ENCODE peak calls at places on chromosome 2, in ten cellular contexts. One of them, this sample, is unnamed.

GRCh38 chr2:33406622-33407021 is 69.8 kb upstream of the RASGRP3 start:
- DNase-seq in BE2C: no peak
- DNase-seq in Karpas-422: no peak
- DNase-seq in neuronal stem cell: no peak
- DNase-seq in cardiac muscle cell: no peak
- DNase-seq in mesendoderm: no peak
- DNase-seq in upper lobe of right lung: no peak
- DNase-seq in OCI-LY7: no peak
- DNase-seq in neural progenitor cell: no peak
- DNase-seq in left ventricle myocardium inferior: no peak
- DNase-seq in this sample: no peak

GRCh38 chr2:128385365-128385764 is 66.7 kb upstream of the HS6ST1 start:
- DNase-seq in BE2C: no peak
- DNase-seq in upper lobe of right lung: no peak
- DNase-seq in Karpas-422: no peak
- DNase-seq in left ventricle myocardium inferior: no peak
- DNase-seq in OCI-LY7: no peak
- DNase-seq in neuronal stem cell: no peak
- DNase-seq in cardiac muscle cell: no peak
- DNase-seq in mesendoderm: no peak
- DNase-seq in neural progenitor cell: no peak
- DNase-seq in this sample: no peak

GRCh38 chr2:221060335-221060734 is 511.8 kb downstream of the EPHA4 start:
- DNase-seq in mesendoderm: no peak
- DNase-seq in upper lobe of right lung: no peak
- DNase-seq in Karpas-422: no peak
- DNase-seq in neuronal stem cell: no peak
- DNase-seq in BE2C: no peak
- DNase-seq in neural progenitor cell: no peak
- DNase-seq in OCI-LY7: no peak
- DNase-seq in cardiac muscle cell: no peak
- DNase-seq in left ventricle myocardium inferior: no peak
- DNase-seq in this sample: no peak

GRCh38 chr2:12663306-12664037 is 53.3 kb upstream of the TRIB2 start:
- DNase-seq in mesendoderm: no peak
- DNase-seq in upper lobe of right lung: no peak
- DNase-seq in neural progenitor cell: no peak
- DNase-seq in left ventricle myocardium inferior: peak; percentile 23
- DNase-seq in OCI-LY7: no peak
- DNase-seq in cardiac muscle cell: no peak
- DNase-seq in BE2C: no peak
- DNase-seq in Karpas-422: no peak
- DNase-seq in neuronal stem cell: no peak
- DNase-seq in this sample: no peak

GRCh38 chr2:79511320-79511951 is 1.4 kb upstream of the CTNNA2 start:
- DNase-seq in OCI-LY7: peak; percentile 2
- DNase-seq in mesendoderm: peak; percentile 88
- DNase-seq in left ventricle myocardium inferior: no peak
- DNase-seq in upper lobe of right lung: no peak
- DNase-seq in neural progenitor cell: peak; percentile 93
- DNase-seq in neuronal stem cell: peak; percentile 87
- DNase-seq in cardiac muscle cell: peak; percentile 43
- DNase-seq in BE2C: no peak
- DNase-seq in Karpas-422: peak; percentile 58
- DNase-seq in this sample: peak; percentile 22

GRCh38 chr2:202870431-202871160 is 970 bp downstream of the ICA1L start:
- DNase-seq in upper lobe of right lung: peak; percentile 78
- DNase-seq in cardiac muscle cell: peak; percentile 60
- DNase-seq in neural progenitor cell: peak; percentile 61
- DNase-seq in mesendoderm: peak; percentile 90
- DNase-seq in BE2C: peak; percentile 73
- DNase-seq in neuronal stem cell: peak; percentile 35
- DNase-seq in Karpas-422: peak; percentile 91
- DNase-seq in OCI-LY7: peak; percentile 78
- DNase-seq in left ventricle myocardium inferior: peak; percentile 51
- DNase-seq in this sample: peak; percentile 90

GRCh38 chr2:161351678-161352077 is 43.5 kb downstream of the PSMD14 start:
- DNase-seq in Karpas-422: no peak
- DNase-seq in cardiac muscle cell: no peak
- DNase-seq in upper lobe of right lung: no peak
- DNase-seq in mesendoderm: no peak
- DNase-seq in BE2C: no peak
- DNase-seq in left ventricle myocardium inferior: no peak
- DNase-seq in neuronal stem cell: no peak
- DNase-seq in neural progenitor cell: no peak
- DNase-seq in OCI-LY7: no peak
- DNase-seq in this sample: no peak

GRCh38 chr2:194464964-194465638 is 1191.9 kb upstream of the SLC39A10 start:
- DNase-seq in Karpas-422: no peak
- DNase-seq in left ventricle myocardium inferior: no peak
- DNase-seq in BE2C: no peak
- DNase-seq in upper lobe of right lung: no peak
- DNase-seq in mesendoderm: peak; percentile 1
- DNase-seq in cardiac muscle cell: no peak
- DNase-seq in OCI-LY7: no peak
- DNase-seq in neural progenitor cell: no peak
- DNase-seq in neuronal stem cell: no peak
- DNase-seq in this sample: no peak

GRCh38 chr2:5076599-5076998 is 615.6 kb upstream of the SOX11 start:
- DNase-seq in cardiac muscle cell: no peak
- DNase-seq in Karpas-422: no peak
- DNase-seq in OCI-LY7: no peak
- DNase-seq in neural progenitor cell: peak; percentile 16
- DNase-seq in upper lobe of right lung: no peak
- DNase-seq in BE2C: no peak
- DNase-seq in neuronal stem cell: no peak
- DNase-seq in mesendoderm: peak; percentile 86
- DNase-seq in left ventricle myocardium inferior: no peak
- DNase-seq in this sample: peak; percentile 34

GRCh38 chr2:27378096-27378808 is 2.3 kb downstream of the ZNF513 start:
- DNase-seq in neuronal stem cell: no peak
- DNase-seq in BE2C: no peak
- DNase-seq in Karpas-422: no peak
- DNase-seq in mesendoderm: no peak
- DNase-seq in OCI-LY7: no peak
- DNase-seq in left ventricle myocardium inferior: no peak
- DNase-seq in neural progenitor cell: peak; percentile 17
- DNase-seq in upper lobe of right lung: peak; percentile 69
- DNase-seq in cardiac muscle cell: peak; percentile 21
- DNase-seq in this sample: peak; percentile 56

GRCh38 chr2:27379840-27380625 is 501 bp downstream of the ZNF513 start:
- DNase-seq in OCI-LY7: peak; percentile 40
- DNase-seq in left ventricle myocardium inferior: peak; percentile 70
- DNase-seq in Karpas-422: no peak
- DNase-seq in neural progenitor cell: no peak
- DNase-seq in BE2C: no peak
- DNase-seq in cardiac muscle cell: peak; percentile 33
- DNase-seq in upper lobe of right lung: peak; percentile 89
- DNase-seq in mesendoderm: peak; percentile 69
- DNase-seq in neuronal stem cell: peak; percentile 71
- DNase-seq in this sample: no peak

GRCh38 chr2:27377618-27378095 is 2.9 kb downstream of the ZNF513 start:
- DNase-seq in cardiac muscle cell: no peak
- DNase-seq in OCI-LY7: no peak
- DNase-seq in upper lobe of right lung: no peak
- DNase-seq in BE2C: no peak
- DNase-seq in Karpas-422: no peak
- DNase-seq in mesendoderm: no peak
- DNase-seq in neural progenitor cell: no peak
- DNase-seq in neuronal stem cell: no peak
- DNase-seq in left ventricle myocardium inferior: no peak
- DNase-seq in this sample: no peak

GRCh38 chr2:27379383-27379839 is 1.1 kb downstream of the ZNF513 start:
- DNase-seq in neuronal stem cell: no peak
- DNase-seq in cardiac muscle cell: no peak
- DNase-seq in mesendoderm: no peak
- DNase-seq in upper lobe of right lung: no peak
- DNase-seq in left ventricle myocardium inferior: no peak
- DNase-seq in Karpas-422: no peak
- DNase-seq in neural progenitor cell: no peak
- DNase-seq in OCI-LY7: no peak
- DNase-seq in BE2C: no peak
- DNase-seq in this sample: no peak

DNA sequence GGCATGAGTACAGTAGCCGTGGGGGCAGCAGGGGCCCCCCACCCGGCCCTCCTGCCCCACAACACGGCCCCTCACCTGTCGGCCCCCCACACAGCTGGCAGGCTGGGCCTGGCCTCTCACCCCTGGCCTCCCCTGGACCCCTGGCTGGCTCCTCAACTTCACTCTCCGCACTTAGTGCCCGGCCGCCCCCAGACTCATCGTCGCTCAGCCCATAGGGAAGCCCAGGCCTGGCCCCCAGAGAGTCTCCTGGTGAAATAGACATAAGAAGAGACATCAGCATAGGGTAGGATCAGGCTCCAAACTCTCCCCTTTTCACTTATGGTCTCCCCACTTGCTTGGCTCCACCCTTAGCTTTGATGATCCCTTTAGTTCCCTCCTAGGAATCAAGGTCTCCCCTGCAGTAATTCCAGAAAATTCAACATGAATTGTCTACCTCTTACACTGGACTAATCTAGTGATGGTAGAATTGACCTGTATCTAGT is 1.7 kb downstream of the ZNF513 start:
- DNase-seq in Karpas-422: no peak
- DNase-seq in cardiac muscle cell: no peak
- DNase-seq in OCI-LY7: no peak
- DNase-seq in BE2C: no peak
- DNase-seq in neural progenitor cell: no peak
- DNase-seq in upper lobe of right lung: no peak
- DNase-seq in mesendoderm: no peak
- DNase-seq in neuronal stem cell: no peak
- DNase-seq in left ventricle myocardium inferior: no peak
- DNase-seq in this sample: no peak
- H3K36me3 ChIP-seq in Karpas-422: peaks cover 26% of the 10 kb centered on the region
- H3K36me3 ChIP-seq in cardiac muscle cell: peaks cover 43% of the 10 kb centered on the region
- H3K36me3 ChIP-seq in OCI-LY7: peaks cover 93% of the 10 kb centered on the region
- H3K36me3 ChIP-seq in BE2C: peaks cover 65% of the 10 kb centered on the region
- H3K36me3 ChIP-seq in neural progenitor cell: no peaks in the 10 kb centered on the region
- H3K36me3 ChIP-seq in upper lobe of right lung: peaks cover 58% of the 10 kb centered on the region
- H3K36me3 ChIP-seq in mesendoderm: peaks cover 27% of the 10 kb centered on the region
- H3K36me3 ChIP-seq in neuronal stem cell: peaks cover 58% of the 10 kb centered on the region
- H3K36me3 ChIP-seq in left ventricle myocardium inferior: peaks cover 70% of the 10 kb centered on the region
- H3K36me3 ChIP-seq in this sample: peaks cover 53% of the 10 kb centered on the region

GRCh38 chr2:72965016-72965415 is 47.7 kb downstream of the EMX1 start:
- DNase-seq in OCI-LY7: no peak
- DNase-seq in upper lobe of right lung: no peak
- DNase-seq in left ventricle myocardium inferior: no peak
- DNase-seq in cardiac muscle cell: no peak
- DNase-seq in Karpas-422: no peak
- DNase-seq in neural progenitor cell: no peak
- DNase-seq in mesendoderm: no peak
- DNase-seq in neuronal stem cell: no peak
- DNase-seq in BE2C: no peak
- DNase-seq in this sample: no peak
- H3K36me3 ChIP-seq in OCI-LY7: no peaks in the 10 kb centered on the region
- H3K36me3 ChIP-seq in upper lobe of right lung: no peaks in the 10 kb centered on the region
- H3K36me3 ChIP-seq in left ventricle myocardium inferior: peaks cover 24% of the 10 kb centered on the region
- H3K36me3 ChIP-seq in cardiac muscle cell: no peaks in the 10 kb centered on the region
- H3K36me3 ChIP-seq in Karpas-422: no peaks in the 10 kb centered on the region
- H3K36me3 ChIP-seq in neural progenitor cell: no peaks in the 10 kb centered on the region
- H3K36me3 ChIP-seq in mesendoderm: no peaks in the 10 kb centered on the region
- H3K36me3 ChIP-seq in neuronal stem cell: no peaks in the 10 kb centered on the region
- H3K36me3 ChIP-seq in BE2C: no peaks in the 10 kb centered on the region
- H3K36me3 ChIP-seq in this sample: no peaks in the 10 kb centered on the region

DNA sequence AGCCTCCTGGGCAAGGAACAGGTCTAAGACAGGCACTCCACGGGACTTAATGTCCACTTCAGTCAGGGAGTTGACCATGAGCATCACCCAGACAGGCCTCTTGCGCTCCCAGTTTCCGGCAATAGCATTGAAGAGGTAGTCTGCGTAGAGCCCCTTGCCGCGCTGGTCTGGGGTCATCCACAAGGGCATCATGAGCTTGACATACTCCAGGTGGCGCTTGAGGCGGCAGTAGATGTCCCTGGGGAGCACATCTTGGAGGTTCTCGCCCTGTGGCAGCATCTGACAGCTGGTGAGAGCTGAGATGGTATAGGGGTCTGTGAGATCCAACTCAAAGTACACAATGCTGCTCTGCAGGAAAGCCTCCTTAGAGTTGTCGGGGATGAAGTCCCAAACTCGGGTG is 10.6 kb downstream of the TRABD2A start:
- DNase-seq in mesendoderm: peak; percentile 17
- DNase-seq in neuronal stem cell: no peak
- DNase-seq in upper lobe of right lung: no peak
- DNase-seq in left ventricle myocardium inferior: no peak
- DNase-seq in OCI-LY7: peak; percentile 41
- DNase-seq in neural progenitor cell: no peak
- DNase-seq in cardiac muscle cell: no peak
- DNase-seq in Karpas-422: peak; percentile 74
- DNase-seq in BE2C: no peak
- DNase-seq in this sample: peak; percentile 24
- H3K36me3 ChIP-seq in mesendoderm: no peaks in the 10 kb centered on the region
- H3K36me3 ChIP-seq in neuronal stem cell: no peaks in the 10 kb centered on the region
- H3K36me3 ChIP-seq in upper lobe of right lung: no peaks in the 10 kb centered on the region
- H3K36me3 ChIP-seq in left ventricle myocardium inferior: no peaks in the 10 kb centered on the region
- H3K36me3 ChIP-seq in OCI-LY7: no peaks in the 10 kb centered on the region
- H3K36me3 ChIP-seq in neural progenitor cell: no peaks in the 10 kb centered on the region
- H3K36me3 ChIP-seq in cardiac muscle cell: no peaks in the 10 kb centered on the region
- H3K36me3 ChIP-seq in Karpas-422: no peaks in the 10 kb centered on the region
- H3K36me3 ChIP-seq in BE2C: no peaks in the 10 kb centered on the region
- H3K36me3 ChIP-seq in this sample: no peaks in the 10 kb centered on the region

GRCh38 chr2:135782231-135782630 is 40.6 kb downstream of the UBXN4 start:
- DNase-seq in neuronal stem cell: no peak
- DNase-seq in Karpas-422: no peak
- DNase-seq in OCI-LY7: no peak
- DNase-seq in left ventricle myocardium inferior: no peak
- DNase-seq in neural progenitor cell: no peak
- DNase-seq in cardiac muscle cell: no peak
- DNase-seq in upper lobe of right lung: no peak
- DNase-seq in mesendoderm: no peak
- DNase-seq in BE2C: no peak
- DNase-seq in this sample: no peak

GRCh38 chr2:135783416-135783815 is 41.8 kb downstream of the UBXN4 start:
- DNase-seq in cardiac muscle cell: no peak
- DNase-seq in neuronal stem cell: no peak
- DNase-seq in OCI-LY7: peak; percentile 57
- DNase-seq in left ventricle myocardium inferior: no peak
- DNase-seq in mesendoderm: no peak
- DNase-seq in Karpas-422: peak; percentile 69
- DNase-seq in BE2C: no peak
- DNase-seq in upper lobe of right lung: no peak
- DNase-seq in neural progenitor cell: no peak
- DNase-seq in this sample: no peak

GRCh38 chr2:135790423-135790822 is 46.6 kb downstream of the LCT start:
- DNase-seq in left ventricle myocardium inferior: no peak
- DNase-seq in OCI-LY7: no peak
- DNase-seq in mesendoderm: no peak
- DNase-seq in neural progenitor cell: no peak
- DNase-seq in upper lobe of right lung: no peak
- DNase-seq in neuronal stem cell: no peak
- DNase-seq in cardiac muscle cell: no peak
- DNase-seq in Karpas-422: no peak
- DNase-seq in BE2C: no peak
- DNase-seq in this sample: no peak

DNA sequence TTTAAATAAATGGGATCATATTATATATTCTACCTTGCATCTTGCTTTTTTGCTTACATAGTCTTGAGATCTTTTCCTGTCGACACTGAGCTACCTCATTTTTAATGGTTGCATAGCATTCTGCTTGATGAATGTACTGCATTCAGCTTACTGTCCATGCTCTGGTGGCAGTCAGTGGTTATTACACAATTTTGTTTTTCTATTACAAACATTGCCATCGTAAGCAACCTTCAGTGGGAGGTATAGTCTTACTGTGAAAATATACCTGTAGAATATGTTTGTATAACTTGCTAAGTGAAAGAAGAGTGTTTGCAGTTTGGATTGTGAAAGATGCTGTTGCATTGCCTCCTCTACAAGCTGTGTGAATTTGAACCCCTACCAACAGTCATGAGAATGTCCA is 43.4 kb downstream of the UBXN4 start:
- DNase-seq in neural progenitor cell: no peak
- DNase-seq in upper lobe of right lung: no peak
- DNase-seq in mesendoderm: no peak
- DNase-seq in cardiac muscle cell: peak; percentile 10
- DNase-seq in OCI-LY7: peak; percentile 20
- DNase-seq in Karpas-422: no peak
- DNase-seq in BE2C: no peak
- DNase-seq in left ventricle myocardium inferior: no peak
- DNase-seq in neuronal stem cell: no peak
- DNase-seq in this sample: no peak
- H3K36me3 ChIP-seq in neural progenitor cell: peaks cover 22% of the 10 kb centered on the region
- H3K36me3 ChIP-seq in upper lobe of right lung: peaks cover 61% of the 10 kb centered on the region
- H3K36me3 ChIP-seq in mesendoderm: peaks cover 2% of the 10 kb centered on the region
- H3K36me3 ChIP-seq in cardiac muscle cell: peaks cover 49% of the 10 kb centered on the region
- H3K36me3 ChIP-seq in OCI-LY7: peaks cover 70% of the 10 kb centered on the region
- H3K36me3 ChIP-seq in Karpas-422: peaks cover 59% of the 10 kb centered on the region
- H3K36me3 ChIP-seq in BE2C: peaks cover 7% of the 10 kb centered on the region
- H3K36me3 ChIP-seq in left ventricle myocardium inferior: peaks cover 76% of the 10 kb centered on the region
- H3K36me3 ChIP-seq in neuronal stem cell: peaks cover 20% of the 10 kb centered on the region
- H3K36me3 ChIP-seq in this sample: peaks cover 18% of the 10 kb centered on the region